ENCODE peak calls at places on chromosomes 2 and 18, in eight cellular contexts. F, E, I, G, P, D, C and U are unnamed samples.

GRCh38 chr2:39530423-39530866 is 93.4 kb upstream of the MAP4K3 start:
- DNase-seq in F (no peak), E (no peak), I (no peak), G (no peak), P (peak; percentile 13), D (no peak), C (no peak), U (no peak)

GRCh38 chr2:68734688-68735525 is at the start of gene ARHGAP25:
- DNase-seq in F (no peak), E (peak; percentile 62), I (no peak), G (peak; percentile 68), P (peak; percentile 85), D (no peak), C (no peak), U (no peak)

GRCh38 chr2:144166743-144167142 is 353.2 kb downstream of the ZEB2 start:
- DNase-seq in F (no peak), E (no peak), I (no peak), G (no peak), P (no peak), D (no peak), C (no peak), U (no peak)

GRCh38 chr2:191665286-191665685 is 12.7 kb upstream of the NABP1 start:
- DNase-seq in F (no peak), E (no peak), I (no peak), G (no peak), P (no peak), D (no peak), C (no peak), U (no peak)

GRCh38 chr18:67318651-67319050 is 197.9 kb downstream of the DSEL start:
- DNase-seq in F (no peak), E (no peak), I (no peak), G (no peak), P (no peak), D (no peak), C (no peak), U (no peak)

GRCh38 chr2:227815066-227815465 is 1.4 kb downstream of the CCL20 start:
- DNase-seq in F (no peak), E (no peak), I (no peak), G (no peak), P (no peak), D (no peak), C (no peak), U (no peak)

GRCh38 chr2:240618776-240619175 is 6.5 kb upstream of the GPR35 start:
- DNase-seq in F (no peak), E (no peak), I (no peak), G (no peak), P (no peak), D (no peak), C (no peak), U (no peak)

GRCh38 chr18:23237524-23238151 is 102.4 kb downstream of the CABLES1 start:
- DNase-seq in F (no peak), E (peak; percentile 43), I (peak; percentile 54), G (peak; percentile 69), P (peak; percentile 93), D (peak; percentile 83), C (no peak), U (peak; percentile 88)

GRCh38 chr2:177243476-177243875 is 21.1 kb downstream of the NFE2L2 start:
- DNase-seq in F (no peak), E (no peak), I (no peak), G (no peak), P (no peak), D (no peak), C (no peak), U (no peak)

GRCh38 chr18:47260138-47260923 is 8.9 kb upstream of the SKOR2 start:
- DNase-seq in F (peak; percentile 3), E (no peak), I (peak; percentile 51), G (no peak), P (no peak), D (no peak), C (no peak), U (peak; percentile 71)

GRCh38 chr18:33733376-33733775 is 155.4 kb downstream of the ASXL3 start:
- DNase-seq in F (no peak), E (no peak), I (no peak), G (no peak), P (no peak), D (no peak), C (no peak), U (no peak)

GRCh38 chr2:64201086-64201627 is 56.9 kb upstream of the PELI1 start:
- DNase-seq in F (no peak), E (no peak), I (no peak), G (no peak), P (no peak), D (no peak), C (no peak), U (no peak)

GRCh38 chr2:16632615-16633014 is 33.0 kb downstream of the CYRIA start:
- DNase-seq in F (no peak), E (no peak), I (no peak), G (no peak), P (no peak), D (no peak), C (no peak), U (no peak)

GRCh38 chr2:145931836-145932352 is 1412.0 kb upstream of the ZEB2 start:
- DNase-seq in F (no peak), E (no peak), I (no peak), G (no peak), P (no peak), D (no peak), C (no peak), U (no peak)

GRCh38 chr2:189824694-189825396 is 40.6 kb downstream of the PMS1 start:
- DNase-seq in F (no peak), E (no peak), I (no peak), G (no peak), P (no peak), D (no peak), C (no peak), U (no peak)

GRCh38 chr2:100818003-100818605 is 1.8 kb upstream of the NPAS2 start:
- DNase-seq in F (no peak), E (no peak), I (no peak), G (no peak), P (no peak), D (no peak), C (no peak), U (no peak)

GRCh38 chr2:70043252-70043875 is 43.9 kb upstream of the PCBP1 start:
- DNase-seq in F (no peak), E (no peak), I (no peak), G (no peak), P (no peak), D (no peak), C (no peak), U (no peak)

DNA sequence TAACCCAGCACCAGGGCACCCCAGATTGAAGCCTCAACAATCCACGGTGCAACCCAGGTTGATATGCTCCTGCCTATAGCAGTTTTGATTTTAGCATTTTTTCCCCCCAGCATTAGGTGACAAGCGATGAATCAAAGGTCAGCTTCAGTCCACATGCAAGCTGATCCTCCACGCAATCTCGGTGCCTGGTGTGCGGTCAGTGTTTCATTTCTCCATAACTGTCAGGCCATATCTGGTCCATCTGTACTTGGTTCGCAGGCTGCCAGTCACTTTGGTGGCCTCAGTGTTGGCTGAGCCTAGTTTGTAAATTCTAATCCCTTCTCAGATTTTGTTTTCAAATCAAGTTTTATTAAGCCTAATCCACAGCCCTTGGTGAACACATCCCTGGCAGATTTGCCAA is 30.2 kb downstream of the KCNG3 start:
- DNase-seq in F (no peak), E (no peak), I (no peak), G (no peak), P (no peak), D (no peak), C (no peak), U (no peak)
- H3K4me1 ChIP-seq in F (no peaks in the 10 kb centered on the region), E (no peaks in the 10 kb centered on the region), I (no peaks in the 10 kb centered on the region), G (no peaks in the 10 kb centered on the region), P (no peaks in the 10 kb centered on the region), D (no peaks in the 10 kb centered on the region), C (no peaks in the 10 kb centered on the region), U (no peaks in the 10 kb centered on the region)

GRCh38 chr2:230217424-230217823 is 2.4 kb downstream of the SP110 start:
- DNase-seq in F (no peak), E (no peak), I (no peak), G (no peak), P (peak; percentile 61), D (no peak), C (no peak), U (no peak)
- H3K9me3 ChIP-seq in F (no peaks in the 10 kb centered on the region), E (no peaks in the 10 kb centered on the region), I (no peaks in the 10 kb centered on the region), G (no peaks in the 10 kb centered on the region), P (no peaks in the 10 kb centered on the region), D (no peaks in the 10 kb centered on the region), C (no peaks in the 10 kb centered on the region), U (no peaks in the 10 kb centered on the region)

DNA sequence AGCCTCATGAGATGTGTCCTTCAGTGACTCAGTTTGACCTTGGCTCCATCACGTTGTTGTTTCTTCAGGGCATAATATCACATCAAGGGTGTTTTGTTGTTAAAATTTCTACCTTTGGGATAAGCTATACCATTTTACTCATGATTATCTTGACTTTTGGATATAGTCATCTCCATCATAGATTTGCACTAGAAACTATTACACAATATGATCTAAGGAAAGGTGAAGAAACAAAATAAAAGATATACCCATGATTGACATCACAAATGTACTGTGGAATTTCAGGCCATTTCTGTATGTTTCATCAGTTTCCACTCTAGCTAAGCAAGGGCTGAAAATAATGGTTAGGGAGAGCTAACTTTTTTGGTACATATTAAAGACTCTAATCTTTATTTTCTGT is 24.7 kb upstream of the FAM171B start:
- DNase-seq in F (no peak), E (no peak), I (no peak), G (no peak), P (no peak), D (no peak), C (no peak), U (no peak)
- TF ChIP-seq CTCF in F (no peak), E (no peak), I (no peak), G (no peak), P (no peak), D (no peak), C (no peak), U (no peak)

GRCh38 chr18:13375302-13376255 is 157.0 kb downstream of the LDLRAD4 start:
- DNase-seq in F (no peak), E (peak; percentile 78), I (peak; percentile 59), G (peak; percentile 83), P (no peak), D (peak; percentile 89), C (peak; percentile 30), U (peak; percentile 93)
- H3K4me1 ChIP-seq in F (no peaks in the 10 kb centered on the region), E (peaks cover 76% of the 10 kb centered on the region), I (peaks cover 57% of the 10 kb centered on the region), G (no peaks in the 10 kb centered on the region), P (no peaks in the 10 kb centered on the region), D (peaks cover 37% of the 10 kb centered on the region), C (peaks cover 8% of the 10 kb centered on the region), U (no peaks in the 10 kb centered on the region)

GRCh38 chr2:133054297-133054696 is 384.3 kb upstream of the LYPD1 start:
- DNase-seq in F (no peak), E (no peak), I (no peak), G (no peak), P (no peak), D (no peak), C (no peak), U (no peak)

GRCh38 chr2:133053541-133053940 is 383.5 kb upstream of the LYPD1 start:
- DNase-seq in F (no peak), E (no peak), I (no peak), G (no peak), P (no peak), D (no peak), C (no peak), U (no peak)
- H3K9me3 ChIP-seq in F (no peaks in the 10 kb centered on the region), E (no peaks in the 10 kb centered on the region), I (no peaks in the 10 kb centered on the region), G (no peaks in the 10 kb centered on the region), P (no peaks in the 10 kb centered on the region), D (no peaks in the 10 kb centered on the region), C (no peaks in the 10 kb centered on the region), U (no peaks in the 10 kb centered on the region)